ENCODE peak calls at places on chromosomes 4 and X, in four cellular contexts. Q, E, V and M are unnamed samples.

GRCh38 chrX:19888419-19888879 is 1.0 kb upstream of the SH3KBP1 start:
- DNase-seq in Q (peak; percentile 74), E (peak; percentile 83), V (peak; percentile 42), M (no peak)

GRCh38 chr4:116664198-116664597 is 421.2 kb downstream of the TRAM1L1 start:
- DNase-seq in E (no peak), V (no peak), Q (no peak), M (no peak)

GRCh38 chrX:13345037-13345436 is 25.2 kb upstream of the ATXN3L start:
- DNase-seq in Q (no peak), E (no peak), V (no peak), M (no peak)

GRCh38 chrX:639151-639550 is 8.6 kb downstream of the SHOX start:
- DNase-seq in E (no peak), Q (no peak), V (no peak), M (no peak)

GRCh38 chr4:6177587-6178197 is 22.7 kb downstream of the JAKMIP1 start:
- DNase-seq in V (no peak), Q (no peak), E (no peak), M (no peak)

GRCh38 chr4:67885727-67886126 is 1.9 kb upstream of the TMPRSS11D start:
- DNase-seq in V (peak; percentile 97), E (peak; percentile 96), Q (peak; percentile 98), M (peak; percentile 25)

GRCh38 chrX:152733261-152733975 is at the start of the genes CSAG1 and MAGEA12:
- DNase-seq in V (no peak), E (no peak), Q (no peak), M (no peak)

GRCh38 chr4:53863731-53864130 is 200.7 kb downstream of the CHIC2 start:
- DNase-seq in E (peak; percentile 52), Q (peak; percentile 55), V (peak; percentile 70), M (no peak)

GRCh38 chr4:53804719-53805118 is 213.4 kb upstream of the LNX1 start:
- DNase-seq in V (no peak), Q (peak; percentile 27), E (peak; percentile 43), M (no peak)

GRCh38 chrX:131821945-131822622 is 201.0 kb upstream of the STK26 start:
- DNase-seq in V (peak; percentile 59), E (no peak), Q (peak; percentile 80), M (no peak)

GRCh38 chr4:97477974-97478373 is 665.3 kb downstream of the STPG2 start:
- DNase-seq in E (no peak), V (no peak), Q (no peak), M (no peak)

GRCh38 chr4:87559090-87559837 is 30.1 kb upstream of the SPARCL1 start:
- DNase-seq in V (no peak), Q (no peak), E (no peak), M (no peak)

GRCh38 chr4:97279410-97279809 is 863.9 kb downstream of the STPG2 start:
- DNase-seq in V (no peak), E (no peak), Q (no peak), M (no peak)

GRCh38 chr4:20368926-20369325 is 117.2 kb downstream of the SLIT2 start:
- DNase-seq in Q (peak; percentile 31), V (peak; percentile 46), E (peak; percentile 50), M (no peak)

GRCh38 chr4:184911310-184911709 is 85.5 kb upstream of the ACSL1 start:
- DNase-seq in E (peak; percentile 20), V (peak; percentile 33), Q (peak; percentile 73), M (peak; percentile 62)

GRCh38 chr4:184902550-184902949 is 76.8 kb upstream of the ACSL1 start:
- DNase-seq in V (no peak), Q (no peak), E (no peak), M (no peak)

GRCh38 chr4:184906480-184907097 is 80.8 kb upstream of the ACSL1 start:
- DNase-seq in V (no peak), E (no peak), Q (no peak), M (no peak)

GRCh38 chr4:184907810-184908209 is 82.0 kb upstream of the ACSL1 start:
- DNase-seq in Q (no peak), V (no peak), E (no peak), M (no peak)

DNA sequence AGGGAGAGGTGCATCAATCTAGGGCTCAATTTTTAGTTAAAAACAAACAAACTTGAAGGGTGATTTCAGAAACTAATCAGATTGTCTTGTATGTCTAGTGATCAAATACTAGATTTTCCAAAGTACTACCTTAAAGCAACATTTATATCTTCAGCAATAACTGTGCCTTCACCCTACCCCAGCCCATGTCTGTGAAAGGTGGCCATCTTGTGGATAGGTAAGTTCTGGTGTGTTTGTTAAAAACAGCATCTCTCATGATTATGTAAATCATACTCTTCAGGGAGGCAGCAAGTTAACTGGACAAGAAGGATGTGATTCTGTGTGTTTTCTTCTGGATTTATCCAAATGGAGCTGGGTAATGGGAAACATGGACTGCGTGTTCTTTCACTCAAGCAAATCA is 81.4 kb upstream of the ACSL1 start:
- DNase-seq in V (no peak), Q (no peak), E (no peak), M (no peak)
- TF ChIP-seq CTCF in V (no peak), Q (no peak), E (no peak), M (no peak)

GRCh38 chr4:66524778-66525177 is 854.5 kb upstream of the EPHA5 start:
- DNase-seq in E (no peak), V (no peak), Q (no peak), M (no peak)
- H3K4me3 ChIP-seq in E (no peak overlapping the region), V (no peak overlapping the region), Q (no peak overlapping the region), M (no peak overlapping the region)

DNA sequence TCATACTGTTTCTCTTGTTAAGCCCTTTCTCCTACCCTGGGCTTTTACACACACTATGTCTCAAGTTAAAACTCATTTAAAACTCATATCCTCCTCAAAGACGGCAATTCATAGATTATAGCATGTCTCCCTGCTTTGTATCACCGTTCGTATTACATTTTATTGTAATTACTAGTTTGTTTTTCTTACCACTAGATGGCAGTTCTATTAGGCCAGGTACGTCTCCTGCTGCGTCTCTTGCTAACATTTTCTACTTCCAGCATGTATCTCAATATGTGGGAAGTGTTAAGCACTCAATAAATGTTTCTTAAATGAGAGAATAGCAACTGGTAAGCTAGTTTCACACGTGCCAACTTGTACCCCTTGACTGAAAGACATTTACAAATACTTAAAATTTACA is 450.3 kb upstream of the PCDH7 start:
- DNase-seq in Q (no peak), V (no peak), E (no peak), M (no peak)
- TF ChIP-seq CTCF in Q (no peak), V (peak; percentile 14), E (no peak), M (peak; percentile 58)

GRCh38 chr4:144820115-144820514 is 174.2 kb downstream of the HHIP start:
- DNase-seq in Q (peak; percentile 82), E (peak; percentile 77), V (peak; percentile 99), M (no peak)
- H3K4me3 ChIP-seq in Q (no peak overlapping the region), E (no peak overlapping the region), V (no peak overlapping the region), M (no peak overlapping the region)

GRCh38 chr4:84578540-84579409 is 4.2 kb upstream of the CDS1 start:
- DNase-seq in Q (peak; percentile 68), E (peak; percentile 67), V (peak; percentile 37), M (no peak)
- TF ChIP-seq CTCF in Q (peak; percentile 83), E (peak; percentile 74), V (peak; percentile 65), M (peak; percentile 76)

DNA sequence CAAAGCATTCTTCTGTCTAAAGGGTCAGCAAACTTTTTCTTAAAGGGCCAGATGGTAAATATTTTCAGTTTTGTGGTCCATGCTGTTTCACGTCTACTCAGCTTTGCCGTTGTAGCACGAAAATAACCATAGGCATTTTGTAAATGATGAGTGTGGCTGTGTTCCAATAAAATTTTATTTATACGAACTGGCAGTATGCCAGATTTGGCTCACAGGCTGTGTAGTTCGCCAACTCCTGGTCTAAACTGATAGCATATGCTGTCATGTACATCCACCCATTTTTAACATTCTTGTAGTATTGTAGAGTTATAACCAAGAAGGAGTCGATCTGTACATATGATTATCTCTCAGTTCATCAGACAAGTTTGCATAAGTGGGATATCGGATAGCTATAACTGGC is 12.6 kb upstream of the GCNA start:
- DNase-seq in Q (peak; percentile 7), E (peak; percentile 7), V (no peak), M (no peak)
- H3K4me3 ChIP-seq in Q (no peak overlapping the region), E (no peak overlapping the region), V (no peak overlapping the region), M (no peak overlapping the region)

DNA sequence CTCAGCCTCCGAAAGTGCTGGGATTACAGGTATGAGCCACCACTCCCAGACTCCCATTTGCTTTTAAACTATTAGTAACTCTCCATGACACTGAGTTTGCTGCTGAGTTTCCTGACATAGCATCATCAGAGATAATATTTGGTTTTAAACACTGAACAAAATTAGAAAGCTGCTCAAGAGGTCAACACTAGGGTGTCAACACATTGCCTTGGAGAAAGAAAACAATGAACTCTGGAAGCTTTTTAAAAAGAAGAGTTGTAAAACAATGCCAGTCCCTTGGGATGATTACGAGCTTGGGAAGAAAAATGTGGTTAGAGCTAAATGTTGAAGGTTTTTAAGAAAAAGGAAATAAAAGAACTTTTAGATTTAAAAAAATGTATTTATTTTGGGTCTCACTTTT is 264.8 kb downstream of the CAMK2D start:
- DNase-seq in Q (peak; percentile 12), E (no peak), V (no peak), M (no peak)
- TF ChIP-seq CTCF in Q (no peak), E (no peak), V (no peak), M (no peak)

GRCh38 chr4:150580244-150580643 is 1.7 kb upstream of the MAB21L2 start:
- DNase-seq in Q (no peak), E (no peak), V (no peak), M (no peak)
- H3K4me3 ChIP-seq in Q (no peak overlapping the region), E (no peak overlapping the region), V (peak overlapping the region; percentile 66), M (peak overlapping the region; percentile 89)